ENCODE peak calls at places on chromosomes 4 and X, in seven cellular contexts. V is Peyer's patch; K is mammary epithelial cell; G is esophagus squamous epithelium; S is Karpas-422; C is adrenal gland; B is effector memory CD4-positive, alpha-beta T cell. N is an unnamed sample.
A peak's percentile ranks its signal among the peaks of the same experiment; 100 is the strongest.

GRCh38 chrX:129534816-129535578 is 5.1 kb upstream of the OCRL start:
- DNase-seq in B (no peak), G (no peak), C (no peak), K (peak; percentile 50), V (no peak), S (no peak), N (no peak)

GRCh38 chrX:150935466-150935865 is 37.0 kb upstream of the CD99L2 start:
- DNase-seq in K (peak; percentile 12), B (no peak), G (no peak), C (peak; percentile 18), V (no peak), S (no peak), N (no peak)

GRCh38 chr4:24664956-24665355 is 80.6 kb upstream of the DHX15 start:
- DNase-seq in K (peak; percentile 42), S (no peak), G (no peak), V (no peak), C (no peak), B (no peak), N (peak; percentile 55)

GRCh38 chrX:68942141-68942540 is 113.3 kb downstream of the EFNB1 start:
- DNase-seq in V (no peak), B (no peak), K (no peak), G (no peak), S (no peak), C (no peak), N (no peak)

GRCh38 chr4:98746530-98746929 is 88.1 kb upstream of the TSPAN5 start:
- DNase-seq in C (no peak), K (peak; percentile 20), G (no peak), S (no peak), V (no peak), B (no peak), N (no peak)

GRCh38 chrX:54223581-54223980 is 40.5 kb upstream of the FAM120C start:
- DNase-seq in C (no peak), V (no peak), S (no peak), G (no peak), K (no peak), B (no peak), N (no peak)

GRCh38 chr4:175986-176385 is 51.7 kb downstream of the ZNF718 start:
- DNase-seq in G (no peak), S (no peak), V (no peak), B (no peak), C (no peak), K (no peak), N (no peak)

GRCh38 chr4:174292473-174292872 is 8.8 kb downstream of the CEP44 start:
- DNase-seq in S (no peak), G (no peak), B (no peak), K (no peak), C (no peak), V (no peak), N (no peak)

GRCh38 chr4:39178706-39179105 is 3.6 kb upstream of the WDR19 start:
- DNase-seq in S (no peak), V (no peak), G (no peak), C (no peak), K (no peak), B (no peak), N (peak; percentile 11)

GRCh38 chr4:128354205-128354821 is 66.7 kb upstream of the PGRMC2 start:
- DNase-seq in V (no peak), S (no peak), C (no peak), K (peak; percentile 41), G (no peak), B (no peak), N (peak; percentile 89)

GRCh38 chrX:38375888-38376287 is 23.5 kb downstream of the OTC start:
- DNase-seq in S (peak; percentile 70), V (no peak), B (no peak), C (no peak), K (peak; percentile 1), G (no peak), N (no peak)

GRCh38 chr4:165784672-165785071 is 88.4 kb upstream of the TLL1 start:
- DNase-seq in K (no peak), C (no peak), G (no peak), B (no peak), V (no peak), S (no peak), N (no peak)

GRCh38 chr4:19657856-19658255 is 593.8 kb upstream of the SLIT2 start:
- DNase-seq in V (no peak), C (no peak), S (no peak), G (no peak), B (no peak), K (no peak), N (no peak)

GRCh38 chr4:1599491-1600210 is 84.5 kb downstream of the FAM53A start:
- DNase-seq in S (no peak), K (no peak), V (no peak), B (no peak), C (no peak), G (no peak), N (no peak)

GRCh38 chr4:10783351-10783750 is 98.8 kb upstream of the CLNK start:
- DNase-seq in S (no peak), G (no peak), B (no peak), V (no peak), C (no peak), K (peak; percentile 23), N (peak; percentile 59)

DNA sequence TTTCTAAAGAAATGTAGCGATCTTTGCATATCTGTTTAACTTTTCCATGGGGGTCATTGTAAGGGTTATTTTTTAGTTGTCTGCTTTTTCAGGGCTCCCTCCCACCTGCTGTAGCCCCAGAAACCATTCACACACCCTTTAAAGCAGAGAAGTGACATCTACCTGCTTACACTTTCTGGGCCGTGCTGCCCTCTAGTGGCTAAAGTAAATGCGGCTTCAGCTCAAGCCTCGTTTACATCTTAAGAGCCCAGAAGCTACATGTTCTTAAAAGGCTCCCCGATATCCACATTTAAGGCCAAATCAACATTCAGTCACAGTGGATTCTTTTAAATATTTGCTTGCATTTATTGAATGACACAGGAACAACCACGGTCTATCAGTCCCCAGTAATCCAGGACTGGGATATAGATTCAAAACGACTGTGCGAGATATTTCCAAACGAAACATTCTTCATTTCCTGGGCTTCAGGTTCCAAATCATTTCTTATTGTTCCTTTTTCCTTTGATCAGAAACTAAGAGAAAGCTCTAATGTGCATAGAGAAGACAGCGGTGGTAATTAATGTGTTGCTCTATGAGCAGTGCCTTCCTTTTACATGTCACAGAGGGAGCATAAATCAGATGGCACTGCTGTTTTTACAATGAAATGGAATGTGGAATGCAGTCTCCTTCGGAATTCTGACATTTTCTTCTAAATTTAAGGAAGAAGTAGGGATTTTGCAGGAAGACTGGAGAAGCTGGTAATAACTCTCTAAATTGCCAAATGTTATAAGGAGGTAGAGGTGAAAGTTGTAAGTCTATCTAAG is 119.9 kb downstream of the RASGEF1B start:
- DNase-seq in B (peak; percentile 9), S (peak; percentile 77), G (no peak), V (peak; percentile 37), K (peak; percentile 39), C (peak; percentile 67), N (peak; percentile 56)
- H3K4me3 ChIP-seq in B (no peak overlapping the region), S (no peak overlapping the region), G (no peak overlapping the region), V (no peak overlapping the region), K (no peak overlapping the region), C (no peak overlapping the region), N (no peak overlapping the region)

GRCh38 chrX:147476008-147476407 is 435.7 kb upstream of the FMR1 start:
- DNase-seq in V (no peak), C (no peak), K (no peak), G (no peak), S (peak; percentile 67), B (no peak), N (no peak)
- H3K4me3 ChIP-seq in V (no peak overlapping the region), C (no peak overlapping the region), K (no peak overlapping the region), G (no peak overlapping the region), S (no peak overlapping the region), B (no peak overlapping the region), N (no peak overlapping the region)

GRCh38 chrX:13700380-13700779 is 11.5 kb downstream of the RAB9A start:
- DNase-seq in G (no peak), S (no peak), C (no peak), K (no peak), V (no peak), B (no peak), N (no peak)

GRCh38 chrX:13703135-13703534 is 14.2 kb downstream of the RAB9A start:
- DNase-seq in K (no peak), S (no peak), V (no peak), G (no peak), B (no peak), C (no peak), N (no peak)

GRCh38 chrX:13699183-13699826 is 10.4 kb downstream of the RAB9A start:
- DNase-seq in G (no peak), S (peak; percentile 55), V (no peak), C (no peak), K (no peak), B (no peak), N (no peak)

GRCh38 chrX:13703589-13703988 is 14.7 kb downstream of the RAB9A start:
- DNase-seq in S (no peak), V (no peak), G (no peak), K (no peak), B (no peak), C (no peak), N (no peak)

GRCh38 chrX:13702390-13702789 is 13.5 kb downstream of the RAB9A start:
- DNase-seq in S (no peak), C (no peak), B (no peak), V (no peak), G (no peak), K (no peak), N (no peak)
- H3K4me3 ChIP-seq in S (no peak overlapping the region), C (no peak overlapping the region), B (no peak overlapping the region), V (no peak overlapping the region), G (no peak overlapping the region), K (no peak overlapping the region), N (no peak overlapping the region)

GRCh38 chrX:71911731-71912050 is 1.0 kb downstream of the NHSL2 start:
- DNase-seq in V (no peak), K (no peak), C (no peak), G (no peak), B (no peak), S (no peak), N (no peak)

GRCh38 chrX:71910526-71911022 is at the start of gene NHSL2:
- DNase-seq in S (no peak), K (no peak), C (no peak), V (no peak), G (no peak), B (no peak), N (no peak)

GRCh38 chrX:71908387-71908786 is 2.3 kb upstream of the NHSL2 start:
- DNase-seq in B (no peak), S (no peak), K (no peak), G (no peak), C (no peak), V (no peak), N (no peak)

GRCh38 chrX:71911023-71911730 is 532 bp downstream of the NHSL2 start:
- DNase-seq in G (no peak), K (no peak), B (no peak), S (no peak), C (no peak), V (no peak), N (no peak)

DNA sequence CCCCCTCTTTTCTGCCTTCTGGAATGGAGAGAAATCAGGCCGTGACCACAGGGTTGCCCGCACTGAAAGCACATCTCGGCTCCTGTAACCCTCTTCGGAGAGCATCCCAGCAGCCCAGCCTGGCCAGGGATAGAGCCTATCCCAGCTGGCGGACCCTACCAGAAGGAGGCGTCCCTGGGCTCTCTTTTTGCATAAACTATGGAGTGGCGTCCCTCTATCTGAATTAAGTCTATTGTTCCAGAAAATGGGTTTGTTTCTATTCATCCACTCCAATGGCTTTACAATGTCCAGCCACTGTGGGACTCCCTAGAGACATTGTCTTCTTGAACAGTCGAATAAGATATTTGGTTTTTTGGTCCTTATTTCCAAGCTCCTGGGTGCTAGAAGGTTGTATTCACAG is 689 bp upstream of the NHSL2 start:
- DNase-seq in C (no peak), S (no peak), G (no peak), K (no peak), B (no peak), V (no peak), N (no peak)
- H3K4me3 ChIP-seq in C (no peak overlapping the region), S (no peak overlapping the region), G (peak overlapping the region; percentile 48), K (no peak overlapping the region), B (peak overlapping the region; percentile 37), V (no peak overlapping the region), N (peak overlapping the region; percentile 53)